ENCODE peak calls at places on chromosomes 4 and X, in nine cellular contexts. F, R, N, S, G, X, L, I and A are unnamed samples.

GRCh38 chrX:13341491-13342101 is 21.7 kb upstream of the ATXN3L start:
- DNase-seq in L (no peak), X (no peak), R (no peak), F (no peak), G (no peak), S (no peak), I (no peak), N (no peak), A (no peak)

GRCh38 chr4:108255203-108255747 is 86.5 kb upstream of the LEF1 start:
- DNase-seq in N (no peak), R (no peak), I (no peak), G (no peak), S (no peak), X (no peak), F (no peak), L (no peak), A (no peak)

GRCh38 chr4:143375326-143376073 is 38.8 kb downstream of the GAB1 start:
- DNase-seq in X (no peak), I (no peak), F (no peak), L (no peak), R (no peak), N (peak; percentile 12), G (peak; percentile 37), S (no peak), A (no peak)

GRCh38 chr4:90992213-90992612 is 865.0 kb downstream of the CCSER1 start:
- DNase-seq in I (no peak), N (no peak), G (no peak), L (no peak), S (no peak), X (no peak), R (no peak), F (no peak), A (no peak)

GRCh38 chr4:181688416-181688815 is 554.8 kb upstream of the TENM3 start:
- DNase-seq in G (no peak), F (no peak), L (no peak), S (no peak), I (no peak), R (no peak), N (no peak), X (no peak), A (no peak)

GRCh38 chrX:123742440-123742839 is 9.6 kb upstream of the THOC2 start:
- DNase-seq in I (no peak), S (no peak), N (no peak), F (no peak), G (no peak), X (no peak), R (no peak), L (no peak), A (no peak)

GRCh38 chr4:60189286-60189685 is 1010.8 kb upstream of the ADGRL3 start:
- DNase-seq in L (no peak), G (no peak), R (no peak), S (no peak), F (no peak), N (no peak), X (no peak), I (no peak), A (no peak)

GRCh38 chr4:169337510-169337909 is 66.8 kb upstream of the SH3RF1 start:
- DNase-seq in G (no peak), F (no peak), X (no peak), I (no peak), L (no peak), S (no peak), N (no peak), R (no peak), A (no peak)

GRCh38 chr4:70280567-70280966 is 38.2 kb downstream of the CSN3 start:
- DNase-seq in F (no peak), X (no peak), G (peak; percentile 42), I (no peak), R (peak; percentile 53), L (no peak), N (no peak), S (no peak), A (no peak)

GRCh38 chr4:111064342-111064993 is 441.6 kb upstream of the PITX2 start:
- DNase-seq in N (peak; percentile 73), R (no peak), F (no peak), S (no peak), G (no peak), X (no peak), I (no peak), L (peak; percentile 58), A (no peak)

GRCh38 chr4:141041021-141041476 is 92.2 kb downstream of the RNF150 start:
- DNase-seq in L (no peak), I (no peak), X (no peak), R (no peak), G (no peak), N (no peak), S (no peak), F (no peak), A (no peak)

GRCh38 chr4:141047228-141047884 is 85.9 kb downstream of the RNF150 start:
- DNase-seq in I (no peak), S (no peak), N (no peak), L (no peak), X (no peak), R (no peak), F (no peak), G (no peak), A (no peak)

GRCh38 chr4:141046255-141046654 is 87.0 kb downstream of the RNF150 start:
- DNase-seq in I (no peak), L (peak; percentile 87), F (no peak), S (no peak), X (no peak), R (no peak), N (peak; percentile 8), G (no peak), A (no peak)

DNA sequence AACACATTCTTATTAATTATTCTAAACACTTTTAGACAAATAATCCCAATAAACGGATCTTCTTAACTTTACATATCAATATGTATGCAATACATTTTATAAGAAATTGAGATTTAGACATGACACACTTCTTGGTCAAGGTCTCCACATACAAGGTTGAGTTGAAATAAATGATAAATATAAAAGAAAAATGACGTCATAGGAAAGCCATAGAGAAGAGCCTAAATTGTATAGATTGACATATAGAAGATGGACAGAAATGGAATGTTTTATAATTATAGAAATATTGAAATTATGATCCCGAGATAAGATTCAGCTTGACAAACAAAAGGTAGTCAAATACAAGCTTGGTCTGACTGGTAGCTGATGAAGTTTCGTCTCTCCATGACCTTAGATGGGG is 87.4 kb downstream of the RNF150 start:
- DNase-seq in F (no peak), N (no peak), L (no peak), S (no peak), G (no peak), X (no peak), I (no peak), R (no peak), A (no peak)
- H3K27ac ChIP-seq in F (no peak overlapping the region), N (no peak overlapping the region), L (peak overlapping the region; percentile 25), S (peak overlapping the region; percentile 31), G (no peak overlapping the region), X (no peak overlapping the region), I (no peak overlapping the region), R (no peak overlapping the region), A (no peak overlapping the region)

DNA sequence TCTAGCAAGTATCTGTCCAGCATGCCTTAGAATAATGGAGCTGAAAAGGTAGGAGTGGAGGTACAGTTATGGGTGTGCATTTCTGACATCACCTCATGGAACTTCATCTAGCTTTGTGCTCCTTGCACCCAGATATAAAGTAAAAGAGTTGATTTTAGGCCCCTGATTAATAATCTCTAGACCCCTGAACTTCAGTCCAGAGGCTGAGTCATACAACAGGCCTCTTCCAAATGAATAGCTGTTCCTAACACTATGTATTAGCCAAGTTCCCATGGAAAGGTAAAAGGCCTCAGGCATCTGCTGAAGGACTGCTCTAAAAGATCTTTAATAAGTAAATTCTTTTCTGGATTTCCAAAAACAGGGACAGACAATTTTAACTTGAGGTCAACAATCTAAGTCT is 16.2 kb downstream of the TBC1D9 start:
- DNase-seq in N (no peak), F (no peak), L (no peak), G (no peak), S (no peak), I (no peak), X (no peak), R (no peak), A (no peak)
- H3K27ac ChIP-seq in N (peak overlapping the region; percentile 20), F (no peak overlapping the region), L (no peak overlapping the region), G (no peak overlapping the region), S (no peak overlapping the region), I (no peak overlapping the region), X (no peak overlapping the region), R (no peak overlapping the region), A (no peak overlapping the region)

GRCh38 chr4:13531609-13531998 is 12.7 kb downstream of the NKX3-2 start:
- DNase-seq in S (no peak), I (no peak), N (no peak), X (no peak), R (no peak), G (no peak), L (no peak), F (no peak), A (no peak)

GRCh38 chr4:13535708-13536361 is 8.5 kb downstream of the NKX3-2 start:
- DNase-seq in F (no peak), G (no peak), X (no peak), I (no peak), L (no peak), N (no peak), S (no peak), R (no peak), A (no peak)

GRCh38 chr4:13534344-13535063 is 9.8 kb downstream of the NKX3-2 start:
- DNase-seq in L (no peak), I (no peak), X (no peak), S (peak; percentile 42), F (no peak), R (no peak), G (no peak), N (no peak), A (no peak)

GRCh38 chr4:13535118-13535517 is 9.2 kb downstream of the NKX3-2 start:
- DNase-seq in G (no peak), N (no peak), F (no peak), X (no peak), I (no peak), R (no peak), L (no peak), S (no peak), A (no peak)

DNA sequence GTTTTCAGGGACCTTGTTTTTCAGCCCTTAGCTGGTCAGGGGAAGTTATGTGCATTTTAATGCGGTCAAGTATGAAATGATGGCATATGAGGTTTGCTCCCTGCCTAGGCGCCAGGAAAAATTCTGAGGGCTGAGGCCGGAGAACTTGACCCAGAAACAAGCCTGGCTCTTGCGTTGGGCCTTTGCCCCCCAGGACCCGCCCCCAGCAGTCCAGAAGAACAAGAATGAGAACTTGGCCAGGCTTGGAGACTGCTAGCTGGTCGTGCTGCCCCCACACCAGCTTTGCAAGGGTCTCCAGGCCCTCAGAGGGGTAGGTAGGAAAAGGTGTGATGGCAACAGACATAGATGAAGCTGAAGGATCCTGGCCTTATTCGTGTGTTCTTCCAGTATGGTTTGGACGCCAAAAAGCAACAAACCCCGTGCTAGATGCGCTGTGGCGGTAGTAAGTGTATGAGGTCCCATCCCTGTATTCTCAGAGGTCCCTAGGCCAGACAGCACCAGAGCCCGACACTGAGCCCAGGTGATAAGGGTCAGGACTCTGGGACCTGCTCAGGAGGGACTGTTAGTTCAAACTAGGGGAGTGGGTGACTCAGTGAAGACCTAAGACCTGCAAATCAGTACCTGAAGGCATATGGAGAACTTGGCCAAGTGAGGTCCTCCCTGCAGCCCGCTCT is 10.5 kb downstream of the NKX3-2 start:
- DNase-seq in S (no peak), R (no peak), L (no peak), X (no peak), G (no peak), F (no peak), I (no peak), N (no peak), A (no peak)
- H3K27ac ChIP-seq in S (no peak overlapping the region), R (no peak overlapping the region), L (no peak overlapping the region), X (no peak overlapping the region), G (no peak overlapping the region), F (no peak overlapping the region), I (no peak overlapping the region), N (no peak overlapping the region), A (no peak overlapping the region)

GRCh38 chr4:786861-787300 is 39.0 kb downstream of the CPLX1 start:
- DNase-seq in F (no peak), R (no peak), G (no peak), N (no peak), X (no peak), L (no peak), S (no peak), I (peak; percentile 75), A (no peak)
- H3K27ac ChIP-seq in F (peak overlapping the region; percentile 43), R (peak overlapping the region; percentile 65), G (no peak overlapping the region), N (no peak overlapping the region), X (peak overlapping the region; percentile 75), L (no peak overlapping the region), S (no peak overlapping the region), I (no peak overlapping the region), A (peak overlapping the region; percentile 30)